ENCODE peak calls at places on chromosomes 2 and 18, in eight cellular contexts. O is RCC 7860; X is activated CD8-positive, alpha-beta memory T cell treated with anti-CD3 and anti-CD28 coated beads, Interleukin-2, amount 50 U/mL, for 48 hours; L is adipocyte; P is smooth muscle cell of the brain vasculature; D is putamen; S is renal cortical epithelial cell; M is ACHN. Z is an unnamed sample.

GRCh38 chr18:13259701-13260100 is 41.1 kb downstream of the LDLRAD4 start:
- DNase-seq in D (no peak), S (no peak), M (no peak), O (no peak), L (no peak), P (no peak), X (peak; percentile 44), Z (no peak)

GRCh38 chr2:554444-554843 is 122.8 kb downstream of the TMEM18 start:
- DNase-seq in D (no peak), L (no peak), O (no peak), X (no peak), S (peak; percentile 5), M (no peak), P (no peak), Z (no peak)

GRCh38 chr18:48816554-48816953 is 134.2 kb downstream of the SMAD7 start:
- DNase-seq in S (no peak), L (no peak), O (no peak), M (no peak), X (peak; percentile 48), D (no peak), P (no peak), Z (no peak)

GRCh38 chr2:140185076-140185475 is 1404.9 kb upstream of the NXPH2 start:
- DNase-seq in D (no peak), P (no peak), O (no peak), L (no peak), M (no peak), X (no peak), S (no peak), Z (no peak)

GRCh38 chr2:1072258-1072657 is 121.6 kb downstream of the SNTG2 start:
- DNase-seq in D (no peak), S (no peak), O (no peak), M (no peak), X (no peak), L (no peak), P (no peak), Z (no peak)

GRCh38 chr2:9463698-9464034 is 10.7 kb upstream of the IAH1 start:
- DNase-seq in M (no peak), S (peak; percentile 14), D (no peak), L (no peak), O (no peak), P (no peak), X (no peak), Z (no peak)

GRCh38 chr2:150214626-150215025 is 272.8 kb downstream of the RND3 start:
- DNase-seq in S (peak; percentile 79), P (no peak), O (no peak), M (no peak), L (no peak), D (no peak), X (no peak), Z (no peak)

GRCh38 chr2:127371037-127371436 is 16.7 kb downstream of the MAP3K2 start:
- DNase-seq in X (no peak), O (peak; percentile 35), M (no peak), L (no peak), P (no peak), S (no peak), D (no peak), Z (no peak)

GRCh38 chr18:21703241-21703820 is 1.2 kb downstream of the ABHD3 start:
- DNase-seq in O (no peak), S (no peak), M (peak; percentile 5), D (no peak), P (no peak), X (no peak), L (no peak), Z (no peak)

GRCh38 chr2:60533114-60534033 is 20.1 kb downstream of the BCL11A start:
- DNase-seq in D (no peak), S (peak; percentile 52), X (no peak), O (no peak), M (no peak), P (no peak), L (peak; percentile 62), Z (no peak)

GRCh38 chr2:219576505-219577388 is 4.6 kb downstream of the INHA start:
- DNase-seq in P (no peak), O (no peak), X (no peak), L (no peak), D (no peak), S (peak; percentile 47), M (no peak), Z (no peak)

GRCh38 chr2:72579595-72580180 is 246.1 kb downstream of the EXOC6B start:
- DNase-seq in P (peak; percentile 21), O (peak; percentile 54), S (peak; percentile 67), L (peak; percentile 87), D (peak; percentile 21), M (peak; percentile 69), X (no peak), Z (peak; percentile 31)

GRCh38 chr2:26454561-26455001 is 23.3 kb downstream of the OTOF start:
- DNase-seq in O (no peak), P (no peak), D (no peak), L (no peak), M (no peak), S (no peak), X (no peak), Z (no peak)

GRCh38 chr2:109331864-109332848 is 203.2 kb downstream of the SH3RF3 start:
- DNase-seq in S (peak; percentile 81), X (no peak), D (peak; percentile 90), O (peak; percentile 78), P (peak; percentile 91), L (peak; percentile 94), M (peak; percentile 89), Z (no peak)

GRCh38 chr2:66537001-66537400 is 102.1 kb downstream of the MEIS1 start:
- DNase-seq in O (no peak), M (no peak), X (no peak), P (no peak), S (no peak), L (no peak), D (no peak), Z (no peak)

GRCh38 chr2:196170202-196170680 is 1.1 kb downstream of the STK17B start:
- DNase-seq in O (peak; percentile 27), D (no peak), P (no peak), M (peak; percentile 65), L (peak; percentile 73), S (peak; percentile 61), X (no peak), Z (peak; percentile 39)

GRCh38 chr2:236946871-236947270 is 138.8 kb upstream of the COPS8 start:
- DNase-seq in P (no peak), O (no peak), M (no peak), X (no peak), S (no peak), D (no peak), L (no peak), Z (peak; percentile 72)

GRCh38 chr2:37827911-37828411 is 97.1 kb upstream of the RMDN2 start:
- DNase-seq in D (no peak), P (no peak), M (peak; percentile 57), L (peak; percentile 55), X (no peak), S (peak; percentile 77), O (peak; percentile 91), Z (no peak)

GRCh38 chr2:29053680-29054400 is 20.5 kb downstream of the PCARE start:
- DNase-seq in P (no peak), S (no peak), L (peak; percentile 26), O (no peak), X (no peak), D (no peak), M (no peak), Z (no peak)

GRCh38 chr2:210230984-210231383 is 5.7 kb upstream of the ACADL start:
- DNase-seq in L (no peak), O (no peak), P (no peak), S (no peak), X (no peak), M (no peak), D (no peak), Z (no peak)

GRCh38 chr2:227415538-227416424 is 28.0 kb upstream of the SCYGR1 start:
- DNase-seq in S (peak; percentile 81), O (peak; percentile 66), L (peak; percentile 89), M (peak; percentile 59), P (peak; percentile 45), X (no peak), D (no peak), Z (peak; percentile 60)

GRCh38 chr2:217220228-217221013 is 360.6 kb upstream of the TNP1 start:
- DNase-seq in M (no peak), O (no peak), S (peak; percentile 51), X (no peak), D (peak; percentile 2), P (peak; percentile 45), L (peak; percentile 48), Z (no peak)

GRCh38 chr2:74502720-74503505 is 3.5 kb upstream of the LBX2 start:
- DNase-seq in M (peak; percentile 81), S (peak; percentile 62), P (no peak), L (peak; percentile 91), O (peak; percentile 68), D (no peak), X (peak; percentile 84), Z (no peak)

GRCh38 chr2:241706539-241706938 is 4.7 kb downstream of the ING5 start:
- DNase-seq in X (no peak), D (no peak), P (no peak), O (no peak), S (no peak), L (no peak), M (no peak), Z (no peak)

GRCh38 chr2:60822987-60823386 is 58.4 kb upstream of the REL start:
- DNase-seq in D (no peak), M (no peak), O (no peak), S (no peak), P (no peak), L (peak; percentile 76), X (no peak), Z (no peak)

GRCh38 chr2:156083707-156084494 is 248.6 kb downstream of the NR4A2 start:
- DNase-seq in X (no peak), S (peak; percentile 74), D (no peak), M (no peak), L (no peak), O (peak; percentile 50), P (no peak), Z (no peak)

GRCh38 chr2:190881074-190881479 is 456 bp downstream of the GLS start:
- DNase-seq in L (no peak), X (no peak), D (no peak), P (no peak), M (no peak), O (no peak), S (no peak), Z (no peak)

GRCh38 chr18:61891271-61891670 is 1.5 kb downstream of the RNF152 start:
- DNase-seq in P (no peak), L (peak; percentile 41), S (no peak), X (no peak), M (no peak), O (no peak), D (no peak), Z (no peak)

GRCh38 chr2:10080536-10081304 is 509 bp upstream of the CYS1 start:
- DNase-seq in S (peak; percentile 76), D (no peak), L (no peak), X (peak; percentile 61), P (no peak), O (no peak), M (no peak), Z (no peak)

GRCh38 chr2:216578325-216578724 is 54.9 kb upstream of the IGFBP2 start:
- DNase-seq in L (no peak), X (no peak), O (peak; percentile 9), M (no peak), P (no peak), D (no peak), S (no peak), Z (no peak)

GRCh38 chr2:129883121-129883520 is 96.3 kb upstream of the RAB6C start:
- DNase-seq in P (no peak), O (no peak), S (no peak), L (no peak), D (no peak), M (no peak), X (no peak), Z (no peak)

GRCh38 chr2:31386648-31387047 is 27.9 kb downstream of the XDH start:
- DNase-seq in L (peak; percentile 40), X (no peak), P (no peak), S (peak; percentile 9), D (no peak), M (peak; percentile 48), O (no peak), Z (no peak)

GRCh38 chr2:20200697-20201555 is 24.0 kb downstream of the SDC1 start:
- DNase-seq in X (no peak), P (no peak), O (no peak), M (no peak), S (no peak), D (no peak), L (no peak), Z (no peak)